ENCODE peak calls at places on chromosomes 6 and 20, in five cellular contexts. C, R, Y, Z and P are unnamed samples.

GRCh38 chr20:40814328-40814960 is 125.4 kb upstream of the MAFB start:
- DNase-seq in C (no peak), Z (no peak), R (no peak), Y (no peak), P (no peak)

GRCh38 chr6:109165392-109165964 is 70.2 kb downstream of the CEP57L1 start:
- DNase-seq in Z (peak), Y (no peak), C (no peak), R (no peak), P (peak)

GRCh38 chr6:134835998-134836397 is 113.9 kb downstream of the ALDH8A1 start:
- DNase-seq in C (no peak), Y (no peak), R (no peak), Z (no peak), P (no peak)

GRCh38 chr6:76682842-76683241 is 610.4 kb upstream of the IMPG1 start:
- DNase-seq in C (no peak), Z (peak), Y (no peak), R (no peak), P (peak)

GRCh38 chr6:57108691-57109090 is 18.7 kb downstream of the ZNF451 start:
- DNase-seq in Y (no peak), R (no peak), C (no peak), Z (no peak), P (no peak)

GRCh38 chr6:72642435-72642834 is 20.6 kb downstream of the KCNQ5 start:
- DNase-seq in Y (no peak), C (no peak), R (no peak), Z (no peak), P (no peak)

GRCh38 chr6:150719861-150720260 is 120.2 kb downstream of the PLEKHG1 start:
- DNase-seq in Y (no peak), R (no peak), C (no peak), Z (no peak), P (no peak)

GRCh38 chr6:127366281-127367022 is 23.0 kb upstream of the ECHDC1 start:
- DNase-seq in Y (no peak), Z (peak), R (no peak), C (no peak), P (peak)

GRCh38 chr6:1110164-1110563 is 201.7 kb upstream of the FOXQ1 start:
- DNase-seq in Y (no peak), C (no peak), Z (peak), R (no peak), P (peak)

GRCh38 chr6:18260448-18261106 is 3.8 kb downstream of the DEK start:
- DNase-seq in C (no peak), Y (no peak), R (no peak), Z (peak), P (peak)

GRCh38 chr20:60700728-60701127 is 551.3 kb upstream of the CDH4 start:
- DNase-seq in Y (no peak), Z (no peak), R (no peak), C (no peak), P (no peak)

GRCh38 chr6:20220345-20220744 is 8.1 kb upstream of the MBOAT1 start:
- DNase-seq in C (no peak), Z (no peak), R (no peak), Y (no peak), P (no peak)

GRCh38 chr6:73747293-73747692 is 51.3 kb downstream of the CD109 start:
- DNase-seq in R (no peak), C (no peak), Y (no peak), Z (no peak), P (no peak)

GRCh38 chr6:41429506-41430504 is 94.4 kb downstream of the NCR2 start:
- DNase-seq in C (no peak), Y (no peak), Z (no peak), R (no peak), P (no peak)

GRCh38 chr6:17630511-17631073 is 30.5 kb downstream of the FAM8A1 start:
- DNase-seq in C (no peak), R (no peak), Y (no peak), Z (no peak), P (no peak)